ENCODE peak calls at places on chromosomes 4 and X, in seven cellular contexts. One of them, this sample, is unnamed.

GRCh38 chrX:17020828-17021821 is 74.7 kb downstream of the REPS2 start:
- DNase-seq in psoas muscle: no peak
- DNase-seq in heart left ventricle: no peak
- DNase-seq in aorta: no peak
- DNase-seq in thoracic aorta: no peak
- DNase-seq in right lobe of liver: no peak
- DNase-seq in cardiac muscle cell: no peak
- DNase-seq in this sample: no peak

GRCh38 chrX:20477836-20478532 is 211.3 kb upstream of the RPS6KA3 start:
- DNase-seq in thoracic aorta: no peak
- DNase-seq in cardiac muscle cell: no peak
- DNase-seq in aorta: no peak
- DNase-seq in psoas muscle: no peak
- DNase-seq in heart left ventricle: no peak
- DNase-seq in right lobe of liver: no peak
- DNase-seq in this sample: no peak

GRCh38 chrX:44245730-44246129 is 97.7 kb downstream of the EFHC2 start:
- DNase-seq in cardiac muscle cell: no peak
- DNase-seq in thoracic aorta: no peak
- DNase-seq in aorta: no peak
- DNase-seq in heart left ventricle: no peak
- DNase-seq in right lobe of liver: no peak
- DNase-seq in psoas muscle: no peak
- DNase-seq in this sample: no peak

GRCh38 chrX:81316163-81316562 is 114.3 kb downstream of the SH3BGRL start:
- DNase-seq in cardiac muscle cell: peak; percentile 35
- DNase-seq in right lobe of liver: no peak
- DNase-seq in psoas muscle: no peak
- DNase-seq in thoracic aorta: no peak
- DNase-seq in heart left ventricle: no peak
- DNase-seq in aorta: no peak
- DNase-seq in this sample: no peak

GRCh38 chrX:53882331-53882730 is 161.9 kb downstream of the PHF8 start:
- DNase-seq in thoracic aorta: no peak
- DNase-seq in heart left ventricle: no peak
- DNase-seq in aorta: no peak
- DNase-seq in psoas muscle: no peak
- DNase-seq in cardiac muscle cell: peak; percentile 89
- DNase-seq in right lobe of liver: no peak
- DNase-seq in this sample: no peak

GRCh38 chr4:174873931-174874330 is 44.2 kb upstream of the ADAM29 start:
- DNase-seq in right lobe of liver: no peak
- DNase-seq in thoracic aorta: no peak
- DNase-seq in aorta: no peak
- DNase-seq in psoas muscle: no peak
- DNase-seq in heart left ventricle: no peak
- DNase-seq in cardiac muscle cell: no peak
- DNase-seq in this sample: no peak

GRCh38 chr4:123936615-123937014 is 540.0 kb downstream of the SPRY1 start:
- DNase-seq in aorta: no peak
- DNase-seq in psoas muscle: no peak
- DNase-seq in cardiac muscle cell: peak; percentile 15
- DNase-seq in heart left ventricle: no peak
- DNase-seq in right lobe of liver: no peak
- DNase-seq in thoracic aorta: no peak
- DNase-seq in this sample: no peak

GRCh38 chr4:86367577-86367976 is 7.7 kb upstream of the MAPK10 start:
- DNase-seq in right lobe of liver: no peak
- DNase-seq in psoas muscle: no peak
- DNase-seq in aorta: no peak
- DNase-seq in cardiac muscle cell: peak; percentile 43
- DNase-seq in thoracic aorta: no peak
- DNase-seq in heart left ventricle: no peak
- DNase-seq in this sample: no peak

GRCh38 chrX:112197845-112198244 is 115.3 kb upstream of the TRPC5 start:
- DNase-seq in heart left ventricle: no peak
- DNase-seq in right lobe of liver: no peak
- DNase-seq in thoracic aorta: no peak
- DNase-seq in psoas muscle: no peak
- DNase-seq in cardiac muscle cell: no peak
- DNase-seq in aorta: no peak
- DNase-seq in this sample: no peak

GRCh38 chr4:183158062-183158461 is 59.0 kb downstream of the WWC2 start:
- DNase-seq in heart left ventricle: no peak
- DNase-seq in psoas muscle: no peak
- DNase-seq in aorta: no peak
- DNase-seq in cardiac muscle cell: peak; percentile 87
- DNase-seq in right lobe of liver: no peak
- DNase-seq in thoracic aorta: no peak
- DNase-seq in this sample: no peak

GRCh38 chr4:141134586-141134985 is 1.3 kb upstream of the RNF150 start:
- DNase-seq in aorta: no peak
- DNase-seq in thoracic aorta: no peak
- DNase-seq in cardiac muscle cell: no peak
- DNase-seq in psoas muscle: no peak
- DNase-seq in heart left ventricle: no peak
- DNase-seq in right lobe of liver: no peak
- DNase-seq in this sample: no peak

GRCh38 chr4:173301518-173302201 is 32.5 kb downstream of the HMGB2 start:
- DNase-seq in cardiac muscle cell: peak; percentile 61
- DNase-seq in right lobe of liver: no peak
- DNase-seq in thoracic aorta: no peak
- DNase-seq in heart left ventricle: no peak
- DNase-seq in aorta: no peak
- DNase-seq in psoas muscle: no peak
- DNase-seq in this sample: no peak

GRCh38 chr4:30172416-30172815 is 547.8 kb upstream of the PCDH7 start:
- DNase-seq in aorta: no peak
- DNase-seq in psoas muscle: no peak
- DNase-seq in cardiac muscle cell: no peak
- DNase-seq in thoracic aorta: no peak
- DNase-seq in right lobe of liver: no peak
- DNase-seq in heart left ventricle: no peak
- DNase-seq in this sample: no peak

GRCh38 chrX:120452131-120452530 is 17.0 kb downstream of the LAMP2 start:
- DNase-seq in cardiac muscle cell: peak; percentile 48
- DNase-seq in psoas muscle: no peak
- DNase-seq in right lobe of liver: no peak
- DNase-seq in heart left ventricle: no peak
- DNase-seq in aorta: no peak
- DNase-seq in thoracic aorta: no peak
- DNase-seq in this sample: no peak

GRCh38 chrX:8305336-8305735 is 134.3 kb upstream of the VCX2 start:
- DNase-seq in thoracic aorta: no peak
- DNase-seq in cardiac muscle cell: no peak
- DNase-seq in right lobe of liver: no peak
- DNase-seq in heart left ventricle: no peak
- DNase-seq in psoas muscle: no peak
- DNase-seq in aorta: no peak
- DNase-seq in this sample: no peak

GRCh38 chr4:167595898-167596297 is 361.6 kb upstream of the SPOCK3 start:
- DNase-seq in psoas muscle: no peak
- DNase-seq in thoracic aorta: no peak
- DNase-seq in aorta: no peak
- DNase-seq in cardiac muscle cell: no peak
- DNase-seq in heart left ventricle: no peak
- DNase-seq in right lobe of liver: no peak
- DNase-seq in this sample: no peak

DNA sequence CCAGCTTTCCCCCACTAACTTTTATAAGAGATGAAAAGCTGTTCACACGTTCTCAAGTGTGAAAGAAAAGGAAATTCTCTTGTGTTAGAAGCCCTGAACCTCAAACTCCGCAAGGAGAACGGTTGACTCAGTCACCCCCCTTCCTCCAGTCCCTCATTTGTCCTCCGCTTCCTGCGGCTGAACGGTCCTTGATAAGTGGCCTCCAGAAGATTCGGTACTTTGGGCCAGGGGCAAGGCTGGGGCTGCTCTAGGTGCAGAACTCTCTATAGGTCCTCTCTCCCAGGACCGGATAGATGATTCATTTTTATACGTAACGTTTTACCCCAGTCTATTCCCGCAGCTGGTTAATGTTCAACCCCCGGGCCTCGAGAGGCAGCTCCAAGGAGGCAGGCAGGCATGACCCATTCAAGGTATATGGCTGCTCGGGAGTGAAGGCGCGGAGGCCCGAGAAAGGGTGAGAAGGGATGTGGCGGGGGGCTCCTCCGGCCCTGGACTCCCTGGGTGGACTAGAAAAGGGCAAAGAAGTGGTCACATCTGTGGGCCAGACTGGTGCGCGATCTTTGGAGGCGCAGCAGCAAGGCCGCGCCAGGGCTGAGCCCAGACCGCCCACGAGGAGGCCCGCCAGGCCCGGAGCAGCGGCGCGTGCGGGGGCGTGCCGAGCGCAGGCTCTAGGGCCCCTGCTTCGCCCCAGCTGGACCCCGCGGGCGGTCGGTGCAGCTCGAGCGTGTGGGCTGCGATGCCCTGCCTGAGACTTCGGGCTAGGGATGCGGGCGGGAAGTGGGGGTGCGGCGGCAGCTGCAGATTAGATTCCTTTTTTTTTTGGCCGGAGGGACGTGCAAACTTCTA is 11.7 kb downstream of the PITX2 start:
- DNase-seq in heart left ventricle: no peak
- DNase-seq in right lobe of liver: no peak
- DNase-seq in thoracic aorta: no peak
- DNase-seq in aorta: no peak
- DNase-seq in cardiac muscle cell: no peak
- DNase-seq in psoas muscle: no peak
- DNase-seq in this sample: no peak
- H3K4me3 ChIP-seq in heart left ventricle: no peak overlapping the region
- H3K4me3 ChIP-seq in right lobe of liver: no peak overlapping the region
- H3K4me3 ChIP-seq in thoracic aorta: peak overlapping the region; percentile 47
- H3K4me3 ChIP-seq in aorta: peak overlapping the region; percentile 4
- H3K4me3 ChIP-seq in cardiac muscle cell: no peak overlapping the region
- H3K4me3 ChIP-seq in psoas muscle: no peak overlapping the region
- H3K4me3 ChIP-seq in this sample: no peak overlapping the region

GRCh38 chrX:34598360-34598759 is 58.7 kb downstream of the TMEM47 start:
- DNase-seq in cardiac muscle cell: no peak
- DNase-seq in psoas muscle: no peak
- DNase-seq in aorta: no peak
- DNase-seq in right lobe of liver: no peak
- DNase-seq in heart left ventricle: no peak
- DNase-seq in thoracic aorta: no peak
- DNase-seq in this sample: no peak
- H3K4me1 ChIP-seq in cardiac muscle cell: no peaks in the 10 kb centered on the region
- H3K4me1 ChIP-seq in psoas muscle: no peaks in the 10 kb centered on the region
- H3K4me1 ChIP-seq in aorta: no peaks in the 10 kb centered on the region
- H3K4me1 ChIP-seq in right lobe of liver: no peaks in the 10 kb centered on the region
- H3K4me1 ChIP-seq in heart left ventricle: no peaks in the 10 kb centered on the region
- H3K4me1 ChIP-seq in thoracic aorta: no peaks in the 10 kb centered on the region
- H3K4me1 ChIP-seq in this sample: peaks cover 1% of the 10 kb centered on the region

GRCh38 chr4:80199004-80199579 is 1.8 kb downstream of the PRDM8 start:
- DNase-seq in aorta: no peak
- DNase-seq in cardiac muscle cell: no peak
- DNase-seq in right lobe of liver: no peak
- DNase-seq in heart left ventricle: no peak
- DNase-seq in psoas muscle: no peak
- DNase-seq in thoracic aorta: no peak
- DNase-seq in this sample: no peak

GRCh38 chr4:80197601-80198444 is 520 bp downstream of the PRDM8 start:
- DNase-seq in thoracic aorta: no peak
- DNase-seq in cardiac muscle cell: peak; percentile 6
- DNase-seq in right lobe of liver: no peak
- DNase-seq in aorta: no peak
- DNase-seq in psoas muscle: no peak
- DNase-seq in heart left ventricle: no peak
- DNase-seq in this sample: no peak

GRCh38 chr4:80201326-80202151 is 4.2 kb downstream of the PRDM8 start:
- DNase-seq in heart left ventricle: peak; percentile 78
- DNase-seq in thoracic aorta: no peak
- DNase-seq in right lobe of liver: no peak
- DNase-seq in psoas muscle: no peak
- DNase-seq in aorta: peak; percentile 63
- DNase-seq in cardiac muscle cell: peak; percentile 45
- DNase-seq in this sample: no peak

GRCh38 chr4:80202190-80202711 is 4.9 kb downstream of the PRDM8 start:
- DNase-seq in aorta: peak; percentile 90
- DNase-seq in psoas muscle: peak; percentile 91
- DNase-seq in right lobe of liver: peak; percentile 79
- DNase-seq in thoracic aorta: no peak
- DNase-seq in heart left ventricle: peak; percentile 87
- DNase-seq in cardiac muscle cell: peak; percentile 79
- DNase-seq in this sample: peak; percentile 84

DNA sequence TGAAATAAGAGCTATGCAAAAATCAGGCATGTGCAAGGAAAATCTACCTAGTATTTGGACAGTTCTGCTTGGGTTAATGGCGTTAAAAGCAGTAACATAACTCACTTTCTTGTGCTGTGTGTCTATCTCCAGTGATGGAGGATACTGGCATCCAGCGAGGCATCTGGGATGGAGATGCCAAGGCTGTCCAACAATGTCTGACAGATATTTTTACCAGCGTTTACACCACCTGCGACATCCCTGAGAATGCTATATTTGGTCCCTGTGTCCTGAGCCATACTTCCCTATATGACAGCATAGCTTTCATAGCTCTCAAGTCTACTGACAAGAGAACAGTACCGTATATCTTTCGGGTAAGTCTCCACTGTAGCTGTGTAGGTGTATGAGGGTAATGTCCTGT is 2.6 kb downstream of the PRDM8 start:
- DNase-seq in thoracic aorta: no peak
- DNase-seq in cardiac muscle cell: no peak
- DNase-seq in heart left ventricle: no peak
- DNase-seq in right lobe of liver: no peak
- DNase-seq in psoas muscle: no peak
- DNase-seq in aorta: no peak
- DNase-seq in this sample: no peak
- H3K27ac ChIP-seq in thoracic aorta: no peak overlapping the region
- H3K27ac ChIP-seq in cardiac muscle cell: no peak overlapping the region
- H3K27ac ChIP-seq in heart left ventricle: no peak overlapping the region
- H3K27ac ChIP-seq in right lobe of liver: no peak overlapping the region
- H3K27ac ChIP-seq in psoas muscle: no peak overlapping the region
- H3K27ac ChIP-seq in aorta: no peak overlapping the region
- H3K27ac ChIP-seq in this sample: no peak overlapping the region

GRCh38 chrX:3345281-3346081 is 971 bp downstream of the MXRA5 start:
- DNase-seq in thoracic aorta: no peak
- DNase-seq in aorta: peak; percentile 63
- DNase-seq in right lobe of liver: peak; percentile 54
- DNase-seq in cardiac muscle cell: peak; percentile 66
- DNase-seq in heart left ventricle: peak; percentile 66
- DNase-seq in psoas muscle: peak; percentile 61
- DNase-seq in this sample: no peak
- H3K4me3 ChIP-seq in thoracic aorta: peak overlapping the region; percentile 70
- H3K4me3 ChIP-seq in aorta: peak overlapping the region; percentile 10
- H3K4me3 ChIP-seq in right lobe of liver: peak overlapping the region; percentile 40
- H3K4me3 ChIP-seq in cardiac muscle cell: peak overlapping the region; percentile 21
- H3K4me3 ChIP-seq in heart left ventricle: peak overlapping the region; percentile 47
- H3K4me3 ChIP-seq in psoas muscle: peak overlapping the region; percentile 52
- H3K4me3 ChIP-seq in this sample: no peak overlapping the region

GRCh38 chr4:17812801-17813200 is 2.0 kb downstream of the NCAPG start:
- DNase-seq in aorta: no peak
- DNase-seq in heart left ventricle: no peak
- DNase-seq in right lobe of liver: no peak
- DNase-seq in cardiac muscle cell: peak; percentile 19
- DNase-seq in psoas muscle: no peak
- DNase-seq in thoracic aorta: no peak
- DNase-seq in this sample: no peak
- H3K4me1 ChIP-seq in aorta: no peaks in the 10 kb centered on the region
- H3K4me1 ChIP-seq in heart left ventricle: peaks cover 24% of the 10 kb centered on the region
- H3K4me1 ChIP-seq in right lobe of liver: no peaks in the 10 kb centered on the region
- H3K4me1 ChIP-seq in cardiac muscle cell: peaks cover 25% of the 10 kb centered on the region
- H3K4me1 ChIP-seq in psoas muscle: peaks cover 15% of the 10 kb centered on the region
- H3K4me1 ChIP-seq in thoracic aorta: peaks cover 16% of the 10 kb centered on the region
- H3K4me1 ChIP-seq in this sample: peaks cover 1% of the 10 kb centered on the region